ENCODE peak calls at places on chromosomes 13 and 19, in ten cellular contexts. O is esophagus muscularis mucosa; V is lower lobe of right lung; H is heart right ventricle; P is iPS DF 6.9; E is left ventricle myocardium inferior; Y is left lung; U is upper lobe of left lung; F is spleen; K is CD4-positive, CD25-positive, alpha-beta regulatory T cell. X is an unnamed sample.
A peak's percentile ranks its signal among the peaks of the same experiment; 100 is the strongest.

GRCh38 chr13:111587249-111587648 is 266.8 kb downstream of the TEX29 start:
- DNase-seq in K (no peak), H (no peak), P (no peak), E (no peak), F (no peak), V (no peak), O (no peak), Y (no peak), U (peak; percentile 55), X (no peak)

GRCh38 chr19:18007939-18008673 is at the start of gene ARRDC2:
- DNase-seq in O (peak; percentile 98), K (peak; percentile 86), H (peak; percentile 93), P (peak; percentile 73), E (peak; percentile 91), V (peak; percentile 92), Y (peak; percentile 92), U (peak; percentile 96), F (peak; percentile 97), X (peak; percentile 87)

GRCh38 chr19:19402656-19403372 is 2.7 kb upstream of the GATAD2A start:
- DNase-seq in V (no peak), P (no peak), Y (no peak), E (no peak), K (no peak), F (peak; percentile 19), U (no peak), O (no peak), H (no peak), X (no peak)

GRCh38 chr13:71864094-71864980 is 2.7 kb downstream of the DACH1 start:
- DNase-seq in V (peak; percentile 66), H (peak; percentile 63), K (no peak), E (peak; percentile 56), U (peak; percentile 86), Y (peak; percentile 67), P (no peak), F (peak; percentile 87), O (no peak), X (no peak)

GRCh38 chr19:18507021-18507726 is 14.7 kb downstream of the ELL start:
- DNase-seq in E (peak; percentile 65), F (peak; percentile 72), Y (no peak), P (no peak), U (no peak), K (no peak), V (no peak), O (no peak), H (peak; percentile 63), X (no peak)

GRCh38 chr13:48397744-48398143 is 15.2 kb downstream of the LPAR6 start:
- DNase-seq in K (no peak), P (no peak), E (no peak), O (no peak), V (no peak), F (no peak), Y (no peak), U (no peak), H (no peak), X (no peak)

GRCh38 chr19:2469102-2469914 is 6.6 kb upstream of the GADD45B start:
- DNase-seq in F (no peak), E (no peak), U (no peak), V (no peak), O (no peak), K (no peak), Y (no peak), H (no peak), P (no peak), X (no peak)

GRCh38 chr19:46384396-46384795 is 29.0 kb downstream of the CCDC8 start:
- DNase-seq in P (no peak), K (no peak), V (peak; percentile 21), F (peak; percentile 58), U (no peak), Y (no peak), E (peak; percentile 46), H (peak; percentile 47), O (no peak), X (no peak)

GRCh38 chr13:28623782-28624706 is 34.9 kb upstream of the POMP start:
- DNase-seq in H (no peak), K (no peak), F (no peak), Y (no peak), V (no peak), E (no peak), O (no peak), P (no peak), U (no peak), X (no peak)

GRCh38 chr13:41707192-41707858 is 250.0 kb downstream of the RGCC start:
- DNase-seq in F (no peak), V (no peak), E (no peak), O (no peak), P (no peak), K (no peak), U (no peak), H (no peak), Y (no peak), X (no peak)

DNA sequence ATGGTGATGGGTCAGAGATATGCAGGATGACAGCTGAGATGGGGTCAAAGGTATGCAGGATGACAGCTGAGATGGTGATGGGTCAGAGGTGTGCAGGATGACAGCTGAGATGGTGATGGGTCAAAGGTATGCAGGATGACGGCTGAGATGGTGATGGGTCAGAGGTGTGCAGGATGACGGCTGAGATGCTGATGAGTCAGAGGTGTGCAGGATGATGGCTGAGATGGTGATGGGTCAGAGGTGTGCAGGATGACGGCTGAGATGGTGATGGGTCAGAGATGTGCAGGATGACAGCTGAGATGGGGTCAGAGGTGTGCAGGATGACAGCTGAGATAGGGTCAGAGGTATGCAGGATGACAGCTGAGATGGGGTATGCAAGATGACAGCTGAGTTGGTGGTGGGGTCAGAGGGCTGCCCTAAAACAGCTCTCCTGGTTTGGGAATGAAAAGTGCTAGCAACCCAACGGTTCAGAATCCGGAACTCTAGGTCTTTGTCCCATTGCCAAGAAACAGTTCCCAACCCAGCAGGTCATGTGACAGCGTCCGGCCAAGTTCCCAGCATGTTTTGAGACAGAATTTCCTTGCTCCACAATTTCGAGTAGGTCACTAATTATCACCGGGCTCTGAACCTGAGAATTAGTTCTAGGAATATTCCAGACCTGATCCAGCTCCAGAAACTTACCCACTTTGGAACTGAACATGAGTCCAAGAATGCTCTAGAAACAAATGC is 3.3 kb downstream of the SELENOW start:
- DNase-seq in P (no peak), K (no peak), U (no peak), F (no peak), O (no peak), V (no peak), Y (no peak), H (peak; percentile 69), E (peak; percentile 50), X (no peak)
- H3K27ac ChIP-seq in P (no peak overlapping the region), K (no peak overlapping the region), U (no peak overlapping the region), F (peak overlapping the region; percentile 38), O (peak overlapping the region; percentile 97), V (no peak overlapping the region), Y (peak overlapping the region; percentile 9), H (peak overlapping the region; percentile 99), E (peak overlapping the region; percentile 97), X (no peak overlapping the region)

GRCh38 chr19:53455828-53456227 is 11.7 kb upstream of the ZNF813 start:
- DNase-seq in O (no peak), F (no peak), H (no peak), Y (no peak), V (no peak), E (no peak), U (no peak), K (no peak), P (no peak), X (no peak)
- H3K36me3 ChIP-seq in O (peaks cover 63% of the 10 kb centered on the region), F (peaks cover 48% of the 10 kb centered on the region), H (peaks cover 45% of the 10 kb centered on the region), Y (peaks cover 3% of the 10 kb centered on the region), V (peaks cover 50% of the 10 kb centered on the region), E (peaks cover 66% of the 10 kb centered on the region), U (peaks cover 53% of the 10 kb centered on the region), K (peaks cover 44% of the 10 kb centered on the region), P (peaks cover 27% of the 10 kb centered on the region), X (peaks cover 36% of the 10 kb centered on the region)

DNA sequence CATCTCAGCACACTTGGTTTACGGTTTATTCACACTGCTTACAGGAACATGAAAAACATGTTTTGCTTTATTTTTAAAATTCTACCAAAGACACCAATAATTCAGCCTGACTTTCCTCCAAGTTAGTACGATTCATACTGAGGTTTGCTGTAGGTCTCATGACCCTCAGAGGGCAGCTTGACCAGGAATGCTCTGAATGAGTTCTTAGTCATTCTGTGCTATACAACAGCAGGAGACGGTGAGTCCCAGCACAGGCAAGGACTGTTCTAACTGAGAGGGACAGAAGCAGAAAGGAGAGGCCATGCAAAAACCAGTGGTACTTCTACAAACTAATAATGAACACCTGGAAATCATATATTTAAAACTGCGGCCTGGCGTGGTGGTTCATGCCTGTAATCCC is 6.4 kb downstream of the GRTP1 start:
- DNase-seq in E (no peak), U (no peak), F (no peak), K (no peak), P (no peak), V (no peak), Y (no peak), O (no peak), H (no peak), X (no peak)
- H3K27ac ChIP-seq in E (no peak overlapping the region), U (no peak overlapping the region), F (no peak overlapping the region), K (no peak overlapping the region), P (no peak overlapping the region), V (no peak overlapping the region), Y (no peak overlapping the region), O (no peak overlapping the region), H (no peak overlapping the region), X (no peak overlapping the region)

GRCh38 chr19:57576661-57577060 is 2.0 kb downstream of the ZNF416 start:
- DNase-seq in Y (no peak), P (no peak), V (no peak), E (no peak), K (no peak), O (no peak), H (no peak), F (no peak), U (no peak), X (no peak)
- H3K36me3 ChIP-seq in Y (peaks cover 13% of the 10 kb centered on the region), P (peaks cover 40% of the 10 kb centered on the region), V (peaks cover 34% of the 10 kb centered on the region), E (peaks cover 59% of the 10 kb centered on the region), K (peaks cover 51% of the 10 kb centered on the region), O (peaks cover 52% of the 10 kb centered on the region), H (peaks cover 54% of the 10 kb centered on the region), F (peaks cover 54% of the 10 kb centered on the region), U (peaks cover 52% of the 10 kb centered on the region), X (peaks cover 47% of the 10 kb centered on the region)

DNA sequence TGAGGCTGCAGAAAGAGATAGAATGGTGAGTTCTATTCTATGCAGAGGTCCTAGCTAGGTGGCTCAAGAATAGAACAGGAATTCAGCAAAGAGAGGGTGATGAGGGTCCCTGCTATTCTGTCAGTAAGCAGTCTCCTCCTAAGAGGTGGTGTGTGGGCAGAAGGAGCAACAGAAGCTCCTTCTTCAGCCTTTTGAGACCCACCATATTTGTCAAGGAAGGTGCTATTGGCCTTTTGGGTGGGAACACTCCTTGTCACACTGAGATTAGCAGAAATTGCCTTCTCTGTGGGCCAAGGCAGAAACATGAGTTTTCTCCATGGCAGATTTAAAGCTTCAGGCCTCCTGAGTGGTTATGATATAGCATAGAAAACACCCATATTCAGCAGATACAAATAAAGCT is 39.4 kb upstream of the RAP2A start:
- DNase-seq in K (no peak), F (no peak), Y (no peak), P (no peak), H (no peak), V (no peak), E (no peak), O (no peak), U (no peak), X (no peak)
- H3K27ac ChIP-seq in K (no peak overlapping the region), F (no peak overlapping the region), Y (no peak overlapping the region), P (no peak overlapping the region), H (no peak overlapping the region), V (no peak overlapping the region), E (no peak overlapping the region), O (no peak overlapping the region), U (no peak overlapping the region), X (no peak overlapping the region)

GRCh38 chr13:20342326-20342725 is 110.2 kb upstream of the GJB6 start:
- DNase-seq in U (no peak), E (no peak), P (no peak), H (no peak), F (no peak), O (no peak), Y (no peak), V (no peak), K (no peak), X (no peak)
- H3K36me3 ChIP-seq in U (no peaks in the 10 kb centered on the region), E (no peaks in the 10 kb centered on the region), P (no peaks in the 10 kb centered on the region), H (no peaks in the 10 kb centered on the region), F (no peaks in the 10 kb centered on the region), O (no peaks in the 10 kb centered on the region), Y (no peaks in the 10 kb centered on the region), V (no peaks in the 10 kb centered on the region), K (no peaks in the 10 kb centered on the region), X (no peaks in the 10 kb centered on the region)